ENCODE peak calls at places on chromosomes 11 and 22, in six cellular contexts. D, X, R, O, Y and V are unnamed samples. For H3K4me1 and H3K9me3, the result is how much of the 10 kb centered on the place peaks cover.

GRCh38 chr22:43127166-43127908 is 15.9 kb downstream of the MCAT start:
- DNase-seq in D (peak), X (peak), R (no peak), O (no peak), Y (no peak), V (no peak)

GRCh38 chr11:67303989-67304411 is 670 bp downstream of the SSH3 start:
- DNase-seq in D (peak), X (peak), R (peak), O (no peak), Y (no peak), V (peak)

GRCh38 chr22:45937960-45938359 is 39.0 kb downstream of the WNT7B start:
- DNase-seq in D (no peak), X (no peak), R (no peak), O (no peak), Y (no peak), V (no peak)

GRCh38 chr11:2917842-2918490 is 11.3 kb downstream of the PHLDA2 start:
- DNase-seq in D (no peak), X (no peak), R (no peak), O (no peak), Y (no peak), V (no peak)

GRCh38 chr22:35564975-35565867 is 24.6 kb downstream of the RASD2 start:
- DNase-seq in D (no peak), X (no peak), R (peak), O (no peak), Y (no peak), V (no peak)

GRCh38 chr11:111372538-111372937 is 6.5 kb downstream of the POU2AF1 start:
- DNase-seq in D (no peak), X (no peak), R (no peak), O (no peak), Y (no peak), V (no peak)

GRCh38 chr22:42769574-42770447 is 49.1 kb upstream of the A4GALT start:
- DNase-seq in D (peak), X (peak), R (peak), O (peak), Y (no peak), V (no peak)

GRCh38 chr11:88553204-88553603 is 215.7 kb upstream of the CTSC start:
- DNase-seq in D (no peak), X (no peak), R (peak), O (no peak), Y (no peak), V (no peak)

GRCh38 chr22:38504731-38505594 is 1.1 kb downstream of the DDX17 start:
- DNase-seq in D (peak), X (no peak), R (peak), O (peak), Y (peak), V (peak)

GRCh38 chr11:117586392-117586791 is 210.6 kb downstream of the DSCAML1 start:
- DNase-seq in D (no peak), X (peak), R (no peak), O (no peak), Y (no peak), V (no peak)

GRCh38 chr11:134646561-134646960 is 234.5 kb upstream of the B3GAT1 start:
- DNase-seq in D (no peak), X (peak), R (no peak), O (no peak), Y (no peak), V (no peak)

GRCh38 chr22:48071828-48072227 is 1309.4 kb downstream of the TBC1D22A start:
- DNase-seq in D (no peak), X (no peak), R (no peak), O (no peak), Y (no peak), V (no peak)
- H3K4me1 ChIP-seq in D (under half), X (under half), R (under half), O (under half), Y (under half), V (under half)

GRCh38 chr11:45339754-45340519 is 53.8 kb upstream of the SYT13 start:
- DNase-seq in D (peak), X (peak), R (peak), O (peak), Y (peak), V (peak)
- H3K4me3 ChIP-seq in D (no peak), X (no peak), R (no peak), O (peak), Y (no peak), V (no peak)

GRCh38 chr22:11360632-11361031 is 4167.4 kb upstream of the OR11H1 start:
- DNase-seq in D (no peak), X (no peak), R (no peak), O (no peak), Y (no peak), V (no peak)
- H3K9me3 ChIP-seq in D (under half), X (under half), R (under half), O (under half), Y (under half), V (under half)

GRCh38 chr22:49812838-49813237 is 14.8 kb downstream of the BRD1 start:
- DNase-seq in D (no peak), X (no peak), R (peak), O (no peak), Y (no peak), V (no peak)
- H3K4me1 ChIP-seq in D (under half), X (under half), R (under half), O (under half), Y (under half), V (under half)

GRCh38 chr11:19525276-19525675 is 187.4 kb upstream of the NAV2 start:
- DNase-seq in D (no peak), X (no peak), R (no peak), O (no peak), Y (no peak), V (no peak)

GRCh38 chr11:19520681-19521080 is 192.0 kb upstream of the NAV2 start:
- DNase-seq in D (no peak), X (no peak), R (no peak), O (no peak), Y (no peak), V (no peak)

GRCh38 chr11:19519344-19519743 is 193.3 kb upstream of the NAV2 start:
- DNase-seq in D (no peak), X (no peak), R (no peak), O (no peak), Y (peak), V (no peak)

GRCh38 chr11:19524171-19524671 is 188.4 kb upstream of the NAV2 start:
- DNase-seq in D (no peak), X (peak), R (no peak), O (no peak), Y (no peak), V (no peak)

GRCh38 chr11:19519912-19520641 is 192.6 kb upstream of the NAV2 start:
- DNase-seq in D (no peak), X (no peak), R (no peak), O (no peak), Y (peak), V (peak)
- H3K4me3 ChIP-seq in D (no peak), X (no peak), R (no peak), O (no peak), Y (no peak), V (no peak)

GRCh38 chr22:47367993-47368945 is 605.8 kb downstream of the TBC1D22A start:
- DNase-seq in D (peak), X (peak), R (no peak), O (no peak), Y (no peak), V (no peak)

GRCh38 chr22:47370448-47371262 is 608.2 kb downstream of the TBC1D22A start:
- DNase-seq in D (peak), X (no peak), R (no peak), O (no peak), Y (no peak), V (no peak)

GRCh38 chr22:47369431-47370015 is 607.1 kb downstream of the TBC1D22A start:
- DNase-seq in D (peak), X (no peak), R (no peak), O (no peak), Y (no peak), V (no peak)

GRCh38 chr22:47367107-47367690 is 604.7 kb downstream of the TBC1D22A start:
- DNase-seq in D (peak), X (peak), R (no peak), O (no peak), Y (no peak), V (no peak)

DNA sequence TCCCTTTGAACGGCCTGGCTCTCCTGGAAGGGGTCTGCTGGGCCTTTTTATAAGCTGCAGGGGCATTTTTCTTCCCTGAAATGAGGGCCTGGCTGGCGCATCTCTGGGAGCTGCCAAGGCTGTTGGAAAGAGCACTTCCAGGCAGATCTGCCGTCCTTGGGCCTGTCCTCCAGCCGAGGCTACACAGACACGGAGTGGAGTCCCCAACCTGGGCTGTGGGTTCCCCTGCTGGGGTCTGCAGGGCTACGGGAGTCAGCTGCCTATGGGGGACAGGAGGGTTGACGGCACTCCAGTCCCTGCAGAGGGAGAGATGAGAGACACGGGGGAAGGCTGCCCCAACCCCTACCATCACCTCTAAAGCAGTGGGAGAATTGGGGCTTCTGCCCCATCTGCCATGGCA is 606.6 kb downstream of the TBC1D22A start:
- DNase-seq in D (peak), X (no peak), R (no peak), O (no peak), Y (no peak), V (no peak)
- H3K9me3 ChIP-seq in D (under half), X (under half), R (under half), O (under half), Y (half or more), V (under half)

GRCh38 chr11:65790902-65791650 is 4.2 kb downstream of the OVOL1 start:
- DNase-seq in D (peak), X (no peak), R (no peak), O (no peak), Y (no peak), V (no peak)

GRCh38 chr11:65792456-65792855 is 5.6 kb downstream of the OVOL1 start:
- DNase-seq in D (peak), X (no peak), R (no peak), O (no peak), Y (no peak), V (no peak)

GRCh38 chr11:65793144-65793581 is 6.3 kb downstream of the OVOL1 start:
- DNase-seq in D (peak), X (no peak), R (no peak), O (no peak), Y (no peak), V (no peak)

GRCh38 chr11:65790104-65790901 is 3.4 kb downstream of the OVOL1 start:
- DNase-seq in D (peak), X (no peak), R (no peak), O (no peak), Y (no peak), V (no peak)

GRCh38 chr11:65791719-65792213 is 4.9 kb downstream of the OVOL1 start:
- DNase-seq in D (peak), X (no peak), R (peak), O (no peak), Y (no peak), V (no peak)
- H3K4me1 ChIP-seq in D (under half), X (under half), R (under half), O (under half), Y (under half), V (under half)

DNA sequence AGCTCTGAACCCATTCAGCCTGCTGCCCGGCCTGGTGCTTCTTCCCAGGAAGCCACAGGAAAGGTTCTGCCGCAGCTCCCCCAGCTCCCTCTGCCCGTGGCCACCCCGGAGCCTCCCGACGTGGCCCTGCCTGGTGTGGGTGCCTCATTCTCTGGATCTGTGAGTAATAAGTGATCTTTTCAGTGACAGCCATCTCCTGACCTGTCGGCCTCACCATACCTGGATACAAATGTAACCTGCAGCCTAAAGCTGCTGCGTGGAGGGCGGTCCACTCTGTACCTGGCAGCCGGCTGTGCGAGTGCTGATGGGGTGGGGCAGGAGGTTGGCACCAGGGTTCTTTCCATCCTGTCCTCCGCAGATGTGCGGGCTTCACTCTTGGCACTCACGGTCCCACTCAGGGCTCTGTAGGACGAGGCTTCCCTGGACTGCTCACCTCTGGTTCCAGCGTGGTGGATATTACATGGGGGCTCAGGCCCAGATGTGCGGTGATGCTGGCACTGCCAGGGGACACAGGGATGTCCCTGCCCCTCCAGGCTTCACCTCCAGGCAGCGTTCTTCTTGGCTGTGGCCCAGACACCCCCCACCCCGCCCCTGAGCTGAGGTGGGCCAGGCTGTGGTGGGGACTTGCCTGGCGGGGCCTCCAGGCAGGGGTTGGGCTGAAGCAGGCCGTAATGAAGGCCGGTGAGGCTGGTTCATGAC is 748.5 kb downstream of the BRD1 start:
- DNase-seq in D (no peak), X (no peak), R (no peak), O (no peak), Y (no peak), V (no peak)
- H3K4me3 ChIP-seq in D (no peak), X (no peak), R (no peak), O (no peak), Y (no peak), V (no peak)